ENCODE peak calls at places on chromosomes 2 and 18, in four cellular contexts. One of them, this sample, is unnamed.

GRCh38 chr2:66699481-66700180 is 264.7 kb downstream of the MEIS1 start:
- DNase-seq in fibroblast of lung: no peak
- DNase-seq in foreskin fibroblast: no peak
- DNase-seq in fibroblast of the aortic adventitia: peak; percentile 24
- DNase-seq in this sample: no peak

GRCh38 chr2:97868986-97869721 is 126.6 kb downstream of the TMEM131 start:
- DNase-seq in fibroblast of lung: peak; percentile 94
- DNase-seq in foreskin fibroblast: peak; percentile 97
- DNase-seq in fibroblast of the aortic adventitia: peak; percentile 95
- DNase-seq in this sample: peak; percentile 95

GRCh38 chr18:12035481-12035880 is 54.2 kb downstream of the IMPA2 start:
- DNase-seq in fibroblast of lung: no peak
- DNase-seq in foreskin fibroblast: no peak
- DNase-seq in fibroblast of the aortic adventitia: no peak
- DNase-seq in this sample: no peak

GRCh38 chr2:111236027-111236426 is 115.3 kb downstream of the BCL2L11 start:
- DNase-seq in fibroblast of lung: no peak
- DNase-seq in foreskin fibroblast: no peak
- DNase-seq in fibroblast of the aortic adventitia: no peak
- DNase-seq in this sample: no peak

GRCh38 chr2:97747716-97748115 is 34.3 kb downstream of the ZAP70 start:
- DNase-seq in fibroblast of lung: no peak
- DNase-seq in foreskin fibroblast: peak; percentile 63
- DNase-seq in fibroblast of the aortic adventitia: peak; percentile 13
- DNase-seq in this sample: no peak

GRCh38 chr2:239025951-239026461 is 178.1 kb downstream of the TWIST2 start:
- DNase-seq in fibroblast of lung: no peak
- DNase-seq in foreskin fibroblast: peak; percentile 31
- DNase-seq in fibroblast of the aortic adventitia: peak; percentile 26
- DNase-seq in this sample: no peak

GRCh38 chr2:187453078-187453641 is 5.1 kb upstream of the CALCRL start:
- DNase-seq in fibroblast of lung: peak; percentile 52
- DNase-seq in foreskin fibroblast: peak; percentile 42
- DNase-seq in fibroblast of the aortic adventitia: peak; percentile 60
- DNase-seq in this sample: no peak

GRCh38 chr2:233290446-233290845 is 17.2 kb upstream of the SAG start:
- DNase-seq in fibroblast of lung: no peak
- DNase-seq in foreskin fibroblast: no peak
- DNase-seq in fibroblast of the aortic adventitia: no peak
- DNase-seq in this sample: no peak

GRCh38 chr18:14974576-14974975 is 226.6 kb downstream of the ANKRD30B start:
- DNase-seq in fibroblast of lung: no peak
- DNase-seq in foreskin fibroblast: no peak
- DNase-seq in fibroblast of the aortic adventitia: peak; percentile 16
- DNase-seq in this sample: no peak

GRCh38 chr18:475202-475624 is 25.3 kb downstream of the COLEC12 start:
- DNase-seq in fibroblast of lung: peak; percentile 42
- DNase-seq in foreskin fibroblast: peak; percentile 73
- DNase-seq in fibroblast of the aortic adventitia: peak; percentile 98
- DNase-seq in this sample: peak; percentile 53

GRCh38 chr2:105858868-105859693 is 114.4 kb downstream of the NCK2 start:
- DNase-seq in fibroblast of lung: no peak
- DNase-seq in foreskin fibroblast: no peak
- DNase-seq in fibroblast of the aortic adventitia: no peak
- DNase-seq in this sample: no peak

GRCh38 chr2:164910091-164910899 is 45.0 kb downstream of the SLC38A11 start:
- DNase-seq in fibroblast of lung: peak; percentile 25
- DNase-seq in foreskin fibroblast: peak; percentile 39
- DNase-seq in fibroblast of the aortic adventitia: peak; percentile 48
- DNase-seq in this sample: peak; percentile 53

GRCh38 chr2:180115675-180116074 is 108.6 kb upstream of the CWC22 start:
- DNase-seq in fibroblast of lung: no peak
- DNase-seq in foreskin fibroblast: peak; percentile 25
- DNase-seq in fibroblast of the aortic adventitia: peak; percentile 35
- DNase-seq in this sample: no peak

GRCh38 chr2:217090024-217090473 is 230.2 kb upstream of the TNP1 start:
- DNase-seq in fibroblast of lung: peak; percentile 29
- DNase-seq in foreskin fibroblast: peak; percentile 26
- DNase-seq in fibroblast of the aortic adventitia: no peak
- DNase-seq in this sample: no peak

GRCh38 chr2:71150082-71150816 is 19.8 kb downstream of the MPHOSPH10 start:
- DNase-seq in fibroblast of lung: no peak
- DNase-seq in foreskin fibroblast: no peak
- DNase-seq in fibroblast of the aortic adventitia: no peak
- DNase-seq in this sample: no peak

GRCh38 chr2:20525041-20526035 is 78.5 kb downstream of the RHOB start:
- DNase-seq in fibroblast of lung: peak; percentile 79
- DNase-seq in foreskin fibroblast: peak; percentile 72
- DNase-seq in fibroblast of the aortic adventitia: peak; percentile 77
- DNase-seq in this sample: no peak

GRCh38 chr18:3060667-3061580 is 48.0 kb upstream of the LPIN2 start:
- DNase-seq in fibroblast of lung: no peak
- DNase-seq in foreskin fibroblast: no peak
- DNase-seq in fibroblast of the aortic adventitia: no peak
- DNase-seq in this sample: no peak

GRCh38 chr2:221715783-221716386 is 143.8 kb upstream of the EPHA4 start:
- DNase-seq in fibroblast of lung: no peak
- DNase-seq in foreskin fibroblast: no peak
- DNase-seq in fibroblast of the aortic adventitia: no peak
- DNase-seq in this sample: no peak

GRCh38 chr2:221710744-221711143 is 138.6 kb upstream of the EPHA4 start:
- DNase-seq in fibroblast of lung: no peak
- DNase-seq in foreskin fibroblast: no peak
- DNase-seq in fibroblast of the aortic adventitia: peak; percentile 4
- DNase-seq in this sample: no peak

GRCh38 chr2:221716434-221717303 is 144.6 kb upstream of the EPHA4 start:
- DNase-seq in fibroblast of lung: no peak
- DNase-seq in foreskin fibroblast: peak; percentile 38
- DNase-seq in fibroblast of the aortic adventitia: peak; percentile 68
- DNase-seq in this sample: no peak
- TF ChIP-seq CTCF in fibroblast of lung: no peak
- TF ChIP-seq CTCF in foreskin fibroblast: no peak
- TF ChIP-seq CTCF in fibroblast of the aortic adventitia: no peak
- TF ChIP-seq CTCF in this sample: no peak

GRCh38 chr2:79935771-79936657 is 368.5 kb downstream of the LRRTM1 start:
- DNase-seq in fibroblast of lung: peak; percentile 88
- DNase-seq in foreskin fibroblast: peak; percentile 84
- DNase-seq in fibroblast of the aortic adventitia: peak; percentile 68
- DNase-seq in this sample: peak; percentile 72
- TF ChIP-seq CTCF in fibroblast of lung: peak; percentile 86
- TF ChIP-seq CTCF in foreskin fibroblast: peak; percentile 83
- TF ChIP-seq CTCF in fibroblast of the aortic adventitia: peak; percentile 66
- TF ChIP-seq CTCF in this sample: peak; percentile 79

GRCh38 chr2:126886906-126887280 is 11.8 kb upstream of the TEX51 start:
- DNase-seq in fibroblast of lung: no peak
- DNase-seq in foreskin fibroblast: no peak
- DNase-seq in fibroblast of the aortic adventitia: no peak
- DNase-seq in this sample: no peak

GRCh38 chr2:126885701-126886121 is 13.0 kb upstream of the TEX51 start:
- DNase-seq in fibroblast of lung: peak; percentile 72
- DNase-seq in foreskin fibroblast: peak; percentile 53
- DNase-seq in fibroblast of the aortic adventitia: peak; percentile 33
- DNase-seq in this sample: no peak

GRCh38 chr2:126883661-126884030 is 15.0 kb upstream of the TEX51 start:
- DNase-seq in fibroblast of lung: no peak
- DNase-seq in foreskin fibroblast: no peak
- DNase-seq in fibroblast of the aortic adventitia: no peak
- DNase-seq in this sample: no peak

GRCh38 chr2:126886201-126886905 is 12.3 kb upstream of the TEX51 start:
- DNase-seq in fibroblast of lung: peak; percentile 56
- DNase-seq in foreskin fibroblast: peak; percentile 65
- DNase-seq in fibroblast of the aortic adventitia: peak; percentile 23
- DNase-seq in this sample: peak; percentile 20

DNA sequence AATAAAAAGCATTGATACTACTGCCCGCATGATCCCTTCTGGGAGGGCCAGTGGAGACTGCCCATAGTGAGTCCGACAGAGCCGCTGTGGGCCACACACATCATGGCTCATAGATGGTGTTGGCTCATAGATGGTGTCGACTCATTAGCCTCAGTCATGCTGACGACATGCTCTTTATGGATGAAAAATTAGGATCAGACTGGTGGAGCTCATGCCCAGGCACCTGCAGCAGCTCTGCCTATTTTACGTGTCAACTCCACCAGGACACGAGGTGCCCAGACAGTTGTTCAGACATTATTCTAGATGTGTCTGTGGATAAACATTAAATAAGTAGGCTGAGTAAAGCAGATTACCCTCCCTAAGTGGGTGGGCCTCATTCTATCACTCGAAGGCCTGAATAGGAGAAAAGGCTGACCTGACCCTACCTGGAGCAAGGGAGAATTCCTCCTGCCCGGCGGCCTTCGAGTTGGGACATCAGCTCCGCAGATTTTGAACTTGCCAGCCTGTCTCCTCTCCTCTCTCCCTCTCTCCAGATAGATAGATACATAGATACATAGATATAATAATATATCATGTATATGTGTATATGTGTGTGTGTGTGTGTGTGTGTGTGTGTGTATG is 13.7 kb upstream of the TEX51 start:
- DNase-seq in fibroblast of lung: no peak
- DNase-seq in foreskin fibroblast: no peak
- DNase-seq in fibroblast of the aortic adventitia: no peak
- DNase-seq in this sample: no peak
- TF ChIP-seq CTCF in fibroblast of lung: no peak
- TF ChIP-seq CTCF in foreskin fibroblast: no peak
- TF ChIP-seq CTCF in fibroblast of the aortic adventitia: no peak
- TF ChIP-seq CTCF in this sample: no peak

GRCh38 chr2:173282795-173283545 is 71.7 kb upstream of the CDCA7 start:
- DNase-seq in fibroblast of lung: no peak
- DNase-seq in foreskin fibroblast: no peak
- DNase-seq in fibroblast of the aortic adventitia: no peak
- DNase-seq in this sample: no peak

GRCh38 chr2:173280853-173281252 is 73.8 kb upstream of the CDCA7 start:
- DNase-seq in fibroblast of lung: no peak
- DNase-seq in foreskin fibroblast: no peak
- DNase-seq in fibroblast of the aortic adventitia: no peak
- DNase-seq in this sample: no peak

GRCh38 chr2:173278794-173279527 is 75.7 kb upstream of the CDCA7 start:
- DNase-seq in fibroblast of lung: no peak
- DNase-seq in foreskin fibroblast: peak; percentile 7
- DNase-seq in fibroblast of the aortic adventitia: no peak
- DNase-seq in this sample: no peak

GRCh38 chr2:173279528-173279868 is 75.2 kb upstream of the CDCA7 start:
- DNase-seq in fibroblast of lung: no peak
- DNase-seq in foreskin fibroblast: no peak
- DNase-seq in fibroblast of the aortic adventitia: no peak
- DNase-seq in this sample: no peak
- TF ChIP-seq CTCF in fibroblast of lung: no peak
- TF ChIP-seq CTCF in foreskin fibroblast: no peak
- TF ChIP-seq CTCF in fibroblast of the aortic adventitia: no peak
- TF ChIP-seq CTCF in this sample: no peak

GRCh38 chr2:2104331-2104730 is 226.7 kb downstream of the MYT1L start:
- DNase-seq in fibroblast of lung: no peak
- DNase-seq in foreskin fibroblast: no peak
- DNase-seq in fibroblast of the aortic adventitia: no peak
- DNase-seq in this sample: no peak

GRCh38 chr2:2103320-2103719 is 227.8 kb downstream of the MYT1L start:
- DNase-seq in fibroblast of lung: no peak
- DNase-seq in foreskin fibroblast: no peak
- DNase-seq in fibroblast of the aortic adventitia: no peak
- DNase-seq in this sample: no peak

GRCh38 chr2:2098458-2099167 is 232.5 kb downstream of the MYT1L start:
- DNase-seq in fibroblast of lung: no peak
- DNase-seq in foreskin fibroblast: no peak
- DNase-seq in fibroblast of the aortic adventitia: no peak
- DNase-seq in this sample: no peak

GRCh38 chr2:2102870-2103269 is 228.2 kb downstream of the MYT1L start:
- DNase-seq in fibroblast of lung: no peak
- DNase-seq in foreskin fibroblast: no peak
- DNase-seq in fibroblast of the aortic adventitia: no peak
- DNase-seq in this sample: no peak

DNA sequence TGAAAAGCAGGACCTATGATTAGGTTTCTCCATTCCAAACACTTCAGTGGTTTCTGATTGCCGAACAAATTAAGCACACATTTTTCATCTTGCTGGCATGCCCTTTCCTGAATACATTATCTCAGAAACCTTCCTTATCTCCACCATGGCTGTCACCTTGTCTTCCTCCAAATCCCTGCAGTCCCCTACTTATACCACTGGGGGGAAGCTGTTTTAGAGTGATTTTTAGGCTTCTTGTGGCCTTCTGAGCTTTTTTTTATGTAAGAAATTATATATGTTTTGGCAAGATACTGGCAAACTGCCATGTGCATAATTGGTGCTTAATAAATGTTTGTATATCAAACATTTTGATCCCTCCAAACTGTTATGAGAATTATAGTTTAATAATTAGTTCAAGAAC is 229.2 kb downstream of the MYT1L start:
- DNase-seq in fibroblast of lung: no peak
- DNase-seq in foreskin fibroblast: no peak
- DNase-seq in fibroblast of the aortic adventitia: no peak
- DNase-seq in this sample: no peak
- TF ChIP-seq CTCF in fibroblast of lung: no peak
- TF ChIP-seq CTCF in foreskin fibroblast: no peak
- TF ChIP-seq CTCF in fibroblast of the aortic adventitia: peak; percentile 23
- TF ChIP-seq CTCF in this sample: peak; percentile 39

GRCh38 chr2:65681503-65681902 is 249.1 kb upstream of the SPRED2 start:
- DNase-seq in fibroblast of lung: no peak
- DNase-seq in foreskin fibroblast: no peak
- DNase-seq in fibroblast of the aortic adventitia: no peak
- DNase-seq in this sample: no peak

GRCh38 chr2:65691816-65692215 is 259.4 kb upstream of the SPRED2 start:
- DNase-seq in fibroblast of lung: no peak
- DNase-seq in foreskin fibroblast: no peak
- DNase-seq in fibroblast of the aortic adventitia: no peak
- DNase-seq in this sample: no peak

GRCh38 chr2:65688166-65688886 is 255.9 kb upstream of the SPRED2 start:
- DNase-seq in fibroblast of lung: no peak
- DNase-seq in foreskin fibroblast: no peak
- DNase-seq in fibroblast of the aortic adventitia: no peak
- DNase-seq in this sample: no peak

GRCh38 chr2:65687614-65688013 is 255.2 kb upstream of the SPRED2 start:
- DNase-seq in fibroblast of lung: no peak
- DNase-seq in foreskin fibroblast: no peak
- DNase-seq in fibroblast of the aortic adventitia: no peak
- DNase-seq in this sample: no peak

DNA sequence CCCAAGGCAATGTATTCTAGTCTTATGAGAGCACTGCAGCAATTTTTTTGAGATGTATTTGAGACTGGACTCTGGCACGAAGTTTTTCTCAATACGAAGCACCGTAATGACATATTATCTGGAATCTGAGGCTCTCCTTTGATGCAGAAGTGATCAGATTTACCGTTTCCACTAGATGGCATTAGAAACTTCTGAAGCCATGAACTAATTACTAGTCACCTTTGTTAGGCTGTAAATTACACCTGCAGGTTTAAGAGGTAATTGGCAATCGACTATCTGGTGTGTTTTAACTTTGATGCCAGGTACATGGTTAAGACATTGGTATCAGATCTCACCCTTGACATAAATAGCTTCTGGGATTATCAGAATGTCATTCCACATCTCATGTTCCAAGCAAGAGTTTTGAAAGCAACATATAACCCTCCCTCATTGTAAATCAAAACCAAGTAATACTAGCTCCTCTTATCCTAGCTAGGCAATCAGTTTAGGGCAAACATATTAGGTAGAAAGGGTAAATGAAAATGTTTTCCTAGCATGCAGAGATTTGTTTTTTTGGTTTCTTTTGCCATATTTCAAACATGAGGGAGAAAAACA is 254.6 kb upstream of the SPRED2 start:
- DNase-seq in fibroblast of lung: no peak
- DNase-seq in foreskin fibroblast: no peak
- DNase-seq in fibroblast of the aortic adventitia: no peak
- DNase-seq in this sample: no peak
- TF ChIP-seq CTCF in fibroblast of lung: no peak
- TF ChIP-seq CTCF in foreskin fibroblast: no peak
- TF ChIP-seq CTCF in fibroblast of the aortic adventitia: no peak
- TF ChIP-seq CTCF in this sample: peak; percentile 24

GRCh38 chr18:35661483-35662146 is 80.1 kb downstream of the GALNT1 start:
- DNase-seq in fibroblast of lung: peak; percentile 11
- DNase-seq in foreskin fibroblast: peak; percentile 35
- DNase-seq in fibroblast of the aortic adventitia: peak; percentile 8
- DNase-seq in this sample: no peak
- TF ChIP-seq CTCF in fibroblast of lung: no peak
- TF ChIP-seq CTCF in foreskin fibroblast: peak; percentile 22
- TF ChIP-seq CTCF in fibroblast of the aortic adventitia: peak; percentile 16
- TF ChIP-seq CTCF in this sample: peak; percentile 53